ENCODE peak calls at places on chromosomes 5 and 9, in seven cellular contexts. T is head of caudate nucleus, S is ACHN, L is sigmoid colon, Y is GM12892, E is astrocyte of the spinal cord, X is iPS-NIHi11. I is an unnamed sample.

GRCh38 chr5:44844744-44845143 is 36.0 kb downstream of the MRPS30 start:
- DNase-seq in E (no peak), T (no peak), Y (no peak), L (no peak), S (no peak), X (no peak), I (no peak)

GRCh38 chr5:145931718-145932117 is 4.7 kb upstream of the SH3RF2 start:
- DNase-seq in X (no peak), S (no peak), T (no peak), Y (no peak), L (no peak), E (no peak), I (no peak)

GRCh38 chr5:175471628-175472027 is 6.7 kb upstream of the SFXN1 start:
- DNase-seq in E (no peak), S (no peak), L (no peak), T (no peak), X (peak), Y (no peak), I (no peak)

GRCh38 chr5:148452499-148453193 is 68.9 kb downstream of the FBXO38 start:
- DNase-seq in X (no peak), Y (no peak), E (no peak), L (no peak), T (no peak), S (no peak), I (no peak)

GRCh38 chr9:94611638-94612068 is 18.0 kb upstream of the FBP2 start:
- DNase-seq in S (no peak), T (no peak), E (no peak), L (no peak), X (no peak), Y (no peak), I (no peak)

GRCh38 chr5:80755634-80756033 is 100.9 kb upstream of the DHFR start:
- DNase-seq in E (peak), L (no peak), S (no peak), Y (no peak), T (no peak), X (no peak), I (no peak)

GRCh38 chr5:78634634-78635033 is 13.9 kb downstream of the LHFPL2 start:
- DNase-seq in T (no peak), X (no peak), S (peak), E (no peak), Y (no peak), L (no peak), I (no peak)

GRCh38 chr5:95460662-95461061 is 69.5 kb downstream of the FAM81B start:
- DNase-seq in T (no peak), L (no peak), Y (no peak), E (no peak), S (no peak), X (no peak), I (no peak)

GRCh38 chr9:134629061-134629585 is 12.5 kb upstream of the COL5A1 start:
- DNase-seq in T (no peak), Y (no peak), E (no peak), S (no peak), L (no peak), X (no peak), I (no peak)

GRCh38 chr5:144202725-144203124 is 32.1 kb downstream of the KCTD16 start:
- DNase-seq in E (no peak), T (no peak), S (no peak), Y (no peak), X (no peak), L (no peak), I (no peak)

GRCh38 chr5:168086104-168086610 is 205.3 kb upstream of the WWC1 start:
- DNase-seq in X (peak), E (no peak), S (peak), T (peak), L (peak), Y (no peak), I (peak)

GRCh38 chr9:12464910-12465512 is 228.2 kb upstream of the TYRP1 start:
- DNase-seq in T (no peak), X (peak), Y (no peak), E (peak), S (peak), L (no peak), I (peak)

I was measured in HuH-7.